ENCODE peak calls at places on chromosomes 5 and 9, in seven cellular contexts. P, N, G, C, O, M and I are unnamed samples.

GRCh38 chr5:90949469-90950358 is 391.1 kb downstream of the ADGRV1 start:
- ATAC-seq in P (no peak), N (no peak), G (no peak), C (no peak), O (no peak), M (no peak), I (no peak)

GRCh38 chr5:55624841-55625602 is 87.1 kb downstream of the SLC38A9 start:
- ATAC-seq in P (no peak), N (no peak), G (no peak), C (peak), O (no peak), M (no peak), I (no peak)

GRCh38 chr9:107644774-107645463 is 155.3 kb upstream of the KLF4 start:
- ATAC-seq in P (no peak), N (peak), G (no peak), C (peak), O (no peak), M (no peak), I (no peak)

GRCh38 chr5:180790020-180790419 is 12.6 kb downstream of the MGAT1 start:
- ATAC-seq in P (peak), N (no peak), G (peak), C (no peak), O (peak), M (peak), I (peak)

GRCh38 chr9:108933231-108933630 is 693 bp downstream of the ELP1 start:
- ATAC-seq in P (no peak), N (no peak), G (no peak), C (no peak), O (no peak), M (no peak), I (no peak)

GRCh38 chr5:66498791-66499207 is 97.4 kb upstream of the MAST4 start:
- ATAC-seq in P (peak), N (peak), G (no peak), C (no peak), O (no peak), M (no peak), I (no peak)

GRCh38 chr9:86344818-86345217 is 9.4 kb downstream of the TUT7 start:
- ATAC-seq in P (no peak), N (no peak), G (no peak), C (no peak), O (no peak), M (no peak), I (no peak)

GRCh38 chr9:119967867-119968535 is 598.8 kb upstream of the BRINP1 start:
- ATAC-seq in P (no peak), N (no peak), G (no peak), C (no peak), O (no peak), M (no peak), I (no peak)

GRCh38 chr9:94005272-94005901 is 50.2 kb upstream of the BARX1 start:
- ATAC-seq in P (no peak), N (no peak), G (no peak), C (no peak), O (no peak), M (no peak), I (no peak)

GRCh38 chr9:99533421-99533820 is 288.3 kb upstream of the NR4A3 start:
- ATAC-seq in P (no peak), N (no peak), G (no peak), C (no peak), O (no peak), M (no peak), I (no peak)

GRCh38 chr9:126375386-126375785 is 48.8 kb downstream of the MVB12B start:
- ATAC-seq in P (peak), N (peak), G (peak), C (peak), O (peak), M (no peak), I (no peak)

GRCh38 chr5:168227973-168228615 is 63.4 kb upstream of the WWC1 start:
- ATAC-seq in P (peak), N (peak), G (peak), C (no peak), O (peak), M (peak), I (peak)

GRCh38 chr9:92716557-92716956 is 46.6 kb upstream of the IPPK start:
- ATAC-seq in P (peak), N (peak), G (peak), C (peak), O (peak), M (peak), I (peak)

GRCh38 chr5:1503301-1504243 is 20.2 kb downstream of the LPCAT1 start:
- ATAC-seq in P (no peak), N (peak), G (no peak), C (peak), O (peak), M (peak), I (no peak)

GRCh38 chr5:82593481-82593880 is 315.3 kb upstream of the RPS23 start:
- ATAC-seq in P (no peak), N (no peak), G (no peak), C (no peak), O (no peak), M (no peak), I (no peak)